ENCODE peak calls at places on chromosomes 16 and 17, in seven cellular contexts. M, C, N, I, J, R and W are unnamed samples.

GRCh38 chr16:52597772-52598483 is 51.0 kb upstream of the TOX3 start:
- DNase-seq in M (no peak), C (peak), N (no peak), I (peak), J (no peak), R (no peak), W (no peak)

GRCh38 chr17:22310717-22311686 is 618.7 kb downstream of the KCNJ18 start:
- DNase-seq in M (no peak), C (no peak), N (no peak), I (no peak), J (no peak), R (no peak), W (no peak)

GRCh38 chr16:82630219-82630618 is 3.5 kb downstream of the CDH13 start:
- DNase-seq in M (peak), C (peak), N (no peak), I (no peak), J (no peak), R (no peak), W (no peak)

GRCh38 chr17:46178550-46179198 is 14.6 kb downstream of the KANSL1 start:
- DNase-seq in M (peak), C (peak), N (no peak), I (no peak), J (no peak), R (no peak), W (no peak)

GRCh38 chr17:3007651-3008121 is 55.7 kb downstream of the OR1D5 start:
- DNase-seq in M (no peak), C (no peak), N (no peak), I (no peak), J (no peak), R (peak), W (peak)

GRCh38 chr17:61208301-61209098 is 191.1 kb upstream of the TBX2 start:
- DNase-seq in M (peak), C (no peak), N (no peak), I (no peak), J (no peak), R (no peak), W (no peak)

GRCh38 chr17:66347661-66348604 is 45.5 kb downstream of the PRKCA start:
- DNase-seq in M (peak), C (no peak), N (no peak), I (no peak), J (no peak), R (no peak), W (no peak)

GRCh38 chr16:80691111-80691761 is 113.2 kb downstream of the CDYL2 start:
- DNase-seq in M (peak), C (no peak), N (no peak), I (no peak), J (no peak), R (no peak), W (no peak)

GRCh38 chr17:6505425-6506142 is 50.8 kb downstream of the PITPNM3 start:
- DNase-seq in M (peak), C (peak), N (no peak), I (peak), J (no peak), R (peak), W (no peak)

GRCh38 chr17:4368341-4368740 is 1.9 kb upstream of the UBE2G1 start:
- DNase-seq in M (no peak), C (no peak), N (no peak), I (no peak), J (no peak), R (peak), W (peak)

GRCh38 chr16:84582958-84583516 is 34.8 kb downstream of the COTL1 start:
- DNase-seq in M (peak), C (no peak), N (no peak), I (peak), J (no peak), R (no peak), W (no peak)

GRCh38 chr17:6098050-6098449 is 27.9 kb downstream of the WSCD1 start:
- DNase-seq in M (no peak), C (no peak), N (no peak), I (no peak), J (no peak), R (peak), W (peak)

GRCh38 chr17:17679748-17680147 is 1.5 kb upstream of the RAI1 start:
- DNase-seq in M (no peak), C (no peak), N (no peak), I (no peak), J (no peak), R (no peak), W (no peak)

GRCh38 chr17:66317629-66318028 is 15.2 kb downstream of the PRKCA start:
- DNase-seq in M (peak), C (no peak), N (no peak), I (no peak), J (no peak), R (no peak), W (no peak)

GRCh38 chr17:39963826-39964225 is 1.0 kb downstream of the GSDMA start:
- DNase-seq in M (no peak), C (peak), N (no peak), I (no peak), J (no peak), R (no peak), W (no peak)